ENCODE peak calls at places on chromosomes 13 and 19, in six cellular contexts. T, N, Q, M, I and K are unnamed samples.

GRCh38 chr13:37109080-37109678 is 3.7 kb upstream of the CSNK1A1L start:
- DNase-seq in T (no peak), N (peak), Q (peak), M (peak), I (no peak), K (peak)

GRCh38 chr19:4295972-4296771 is 6.0 kb downstream of the TMIGD2 start:
- DNase-seq in T (no peak), N (no peak), Q (peak), M (peak), I (no peak), K (no peak)

GRCh38 chr13:19959141-19959830 is 759 bp downstream of the ZMYM2 start:
- DNase-seq in T (peak), N (peak), Q (peak), M (peak), I (peak), K (peak)

GRCh38 chr19:37988758-37989635 is 82.0 kb downstream of the SIPA1L3 start:
- DNase-seq in T (no peak), N (peak), Q (no peak), M (no peak), I (no peak), K (no peak)

GRCh38 chr13:20239748-20240147 is 7.6 kb upstream of the GJB6 start:
- DNase-seq in T (no peak), N (no peak), Q (no peak), M (no peak), I (no peak), K (no peak)

GRCh38 chr19:42121666-42122069 is 10.6 kb downstream of the POU2F2 start:
- DNase-seq in T (peak), N (peak), Q (no peak), M (peak), I (peak), K (peak)

GRCh38 chr13:51154029-51154555 is 43.0 kb upstream of the C13orf42 start:
- DNase-seq in T (no peak), N (peak), Q (no peak), M (peak), I (no peak), K (peak)

GRCh38 chr13:20997301-20998061 is 63.9 kb downstream of the LATS2 start:
- DNase-seq in T (no peak), N (peak), Q (no peak), M (peak), I (no peak), K (peak)

GRCh38 chr13:91375119-91375729 is 23.2 kb upstream of the GPC5 start:
- DNase-seq in T (no peak), N (no peak), Q (peak), M (no peak), I (no peak), K (no peak)

GRCh38 chr19:1882089-1882785 is 3.1 kb downstream of the ABHD17A start:
- DNase-seq in T (no peak), N (no peak), Q (no peak), M (no peak), I (peak), K (no peak)

GRCh38 chr19:13208131-13208963 is 58.1 kb downstream of the IER2 start:
- DNase-seq in T (no peak), N (peak), Q (no peak), M (peak), I (peak), K (peak)

GRCh38 chr19:57903298-57904174 is 12.9 kb downstream of the ZNF417 start:
- DNase-seq in T (no peak), N (no peak), Q (peak), M (peak), I (no peak), K (peak)

GRCh38 chr13:111909971-111910671 is 156.8 kb upstream of the SOX1 start:
- DNase-seq in T (no peak), N (no peak), Q (no peak), M (no peak), I (no peak), K (no peak)

GRCh38 chr13:84139561-84140158 is 257.4 kb upstream of the SLITRK1 start:
- DNase-seq in T (no peak), N (no peak), Q (peak), M (no peak), I (no peak), K (no peak)